ENCODE peak calls at places on chromosomes 16 and 17, in six cellular contexts. One of them, this sample, is unnamed.

GRCh38 chr17:31068291-31068690 is 26.5 kb upstream of the NF1 start:
- DNase-seq in H1: no peak
- DNase-seq in HCT116: peak
- DNase-seq in HEK293T: peak
- DNase-seq in GM12878: no peak
- DNase-seq in WTC11: peak
- DNase-seq in this sample: peak

GRCh38 chr16:12061336-12062055 is 85.0 kb downstream of the SNX29 start:
- DNase-seq in H1: no peak
- DNase-seq in GM12878: no peak
- DNase-seq in WTC11: no peak
- DNase-seq in HEK293T: no peak
- DNase-seq in HCT116: no peak
- DNase-seq in this sample: no peak

GRCh38 chr17:43979671-43980070 is 24.8 kb upstream of the NAGS start:
- DNase-seq in GM12878: no peak
- DNase-seq in HCT116: no peak
- DNase-seq in HEK293T: no peak
- DNase-seq in WTC11: no peak
- DNase-seq in H1: no peak
- DNase-seq in this sample: no peak

GRCh38 chr16:86392751-86393150 is 117.6 kb upstream of the FOXF1 start:
- DNase-seq in GM12878: no peak
- DNase-seq in HCT116: no peak
- DNase-seq in H1: no peak
- DNase-seq in HEK293T: no peak
- DNase-seq in WTC11: no peak
- DNase-seq in this sample: no peak

GRCh38 chr16:56615353-56615752 is 7.0 kb downstream of the MT2A start:
- DNase-seq in HCT116: no peak
- DNase-seq in HEK293T: no peak
- DNase-seq in GM12878: no peak
- DNase-seq in WTC11: no peak
- DNase-seq in H1: no peak
- DNase-seq in this sample: no peak

GRCh38 chr16:48421741-48422140 is 36.5 kb upstream of the SIAH1 start:
- DNase-seq in HCT116: no peak
- DNase-seq in H1: no peak
- DNase-seq in HEK293T: no peak
- DNase-seq in WTC11: no peak
- DNase-seq in GM12878: no peak
- DNase-seq in this sample: no peak

GRCh38 chr17:43898446-43898845 is 8.9 kb downstream of the MPP2 start:
- DNase-seq in H1: no peak
- DNase-seq in WTC11: peak
- DNase-seq in HEK293T: no peak
- DNase-seq in GM12878: no peak
- DNase-seq in HCT116: no peak
- DNase-seq in this sample: no peak

GRCh38 chr16:28873543-28874201 is 4.6 kb upstream of the ATP2A1 start:
- DNase-seq in HEK293T: peak
- DNase-seq in GM12878: no peak
- DNase-seq in H1: no peak
- DNase-seq in HCT116: no peak
- DNase-seq in WTC11: peak
- DNase-seq in this sample: no peak

GRCh38 chr17:39199673-39199985 is 454 bp upstream of the RPL19 start:
- DNase-seq in GM12878: no peak
- DNase-seq in WTC11: no peak
- DNase-seq in HEK293T: no peak
- DNase-seq in H1: no peak
- DNase-seq in HCT116: no peak
- DNase-seq in this sample: no peak

GRCh38 chr17:33052856-33053255 is 61.2 kb downstream of the SPACA3 start:
- DNase-seq in H1: no peak
- DNase-seq in GM12878: no peak
- DNase-seq in WTC11: no peak
- DNase-seq in HEK293T: no peak
- DNase-seq in HCT116: no peak
- DNase-seq in this sample: no peak

GRCh38 chr17:81524063-81524864 is 3.9 kb upstream of the FSCN2 start:
- DNase-seq in HCT116: no peak
- DNase-seq in GM12878: no peak
- DNase-seq in H1: no peak
- DNase-seq in WTC11: no peak
- DNase-seq in HEK293T: no peak
- DNase-seq in this sample: no peak

GRCh38 chr17:337866-338265 is 14.7 kb downstream of the RPH3AL start:
- DNase-seq in WTC11: no peak
- DNase-seq in HCT116: no peak
- DNase-seq in GM12878: peak
- DNase-seq in HEK293T: no peak
- DNase-seq in H1: no peak
- DNase-seq in this sample: no peak

GRCh38 chr17:2867441-2868424 is 71.5 kb downstream of the RAP1GAP2 start:
- DNase-seq in H1: no peak
- DNase-seq in HCT116: no peak
- DNase-seq in GM12878: no peak
- DNase-seq in WTC11: peak
- DNase-seq in HEK293T: no peak
- DNase-seq in this sample: peak

GRCh38 chr17:39813631-39814030 is 50.5 kb downstream of the IKZF3 start:
- DNase-seq in HCT116: no peak
- DNase-seq in WTC11: no peak
- DNase-seq in HEK293T: no peak
- DNase-seq in H1: no peak
- DNase-seq in GM12878: no peak
- DNase-seq in this sample: no peak

GRCh38 chr17:17724307-17724921 is 43.2 kb downstream of the RAI1 start:
- DNase-seq in HCT116: no peak
- DNase-seq in H1: no peak
- DNase-seq in GM12878: no peak
- DNase-seq in WTC11: peak
- DNase-seq in HEK293T: peak
- DNase-seq in this sample: no peak

GRCh38 chr16:82715833-82716232 is 89.1 kb downstream of the CDH13 start:
- DNase-seq in WTC11: no peak
- DNase-seq in HCT116: no peak
- DNase-seq in HEK293T: no peak
- DNase-seq in H1: no peak
- DNase-seq in GM12878: no peak
- DNase-seq in this sample: no peak

GRCh38 chr16:24713379-24713778 is 16.1 kb upstream of the TNRC6A start:
- DNase-seq in WTC11: no peak
- DNase-seq in GM12878: no peak
- DNase-seq in HCT116: no peak
- DNase-seq in H1: no peak
- DNase-seq in HEK293T: no peak
- DNase-seq in this sample: no peak

GRCh38 chr17:16371742-16372141 is 9.1 kb upstream of the UBB start:
- DNase-seq in WTC11: no peak
- DNase-seq in HCT116: no peak
- DNase-seq in GM12878: no peak
- DNase-seq in HEK293T: no peak
- DNase-seq in H1: no peak
- DNase-seq in this sample: no peak

GRCh38 chr16:27803775-27804549 is 254.0 kb downstream of the KATNIP start:
- DNase-seq in GM12878: no peak
- DNase-seq in HCT116: no peak
- DNase-seq in WTC11: no peak
- DNase-seq in H1: no peak
- DNase-seq in HEK293T: no peak
- DNase-seq in this sample: no peak

GRCh38 chr17:40107266-40107980 is 7.0 kb upstream of the NR1D1 start:
- DNase-seq in WTC11: no peak
- DNase-seq in HEK293T: no peak
- DNase-seq in H1: no peak
- DNase-seq in HCT116: no peak
- DNase-seq in GM12878: no peak
- DNase-seq in this sample: peak

GRCh38 chr17:74241434-74241833 is 28.1 kb downstream of the TTYH2 start:
- DNase-seq in HEK293T: no peak
- DNase-seq in WTC11: no peak
- DNase-seq in HCT116: no peak
- DNase-seq in H1: no peak
- DNase-seq in GM12878: no peak
- DNase-seq in this sample: no peak

GRCh38 chr17:58535431-58535830 is 21.0 kb upstream of the MTMR4 start:
- DNase-seq in WTC11: no peak
- DNase-seq in HEK293T: no peak
- DNase-seq in H1: no peak
- DNase-seq in GM12878: no peak
- DNase-seq in HCT116: peak
- DNase-seq in this sample: peak

GRCh38 chr16:46929378-46930332 is 43.8 kb downstream of the DNAJA2 start:
- DNase-seq in WTC11: peak
- DNase-seq in HCT116: peak
- DNase-seq in HEK293T: peak
- DNase-seq in GM12878: no peak
- DNase-seq in H1: peak
- DNase-seq in this sample: peak

GRCh38 chr17:41186872-41187271 is 2.2 kb upstream of the KRTAP4-1 start:
- DNase-seq in HEK293T: no peak
- DNase-seq in WTC11: no peak
- DNase-seq in GM12878: no peak
- DNase-seq in H1: no peak
- DNase-seq in HCT116: no peak
- DNase-seq in this sample: no peak

GRCh38 chr16:11183951-11184350 is 72.1 kb downstream of the SOCS1 start:
- DNase-seq in WTC11: no peak
- DNase-seq in HCT116: no peak
- DNase-seq in HEK293T: no peak
- DNase-seq in H1: no peak
- DNase-seq in GM12878: no peak
- DNase-seq in this sample: no peak

DNA sequence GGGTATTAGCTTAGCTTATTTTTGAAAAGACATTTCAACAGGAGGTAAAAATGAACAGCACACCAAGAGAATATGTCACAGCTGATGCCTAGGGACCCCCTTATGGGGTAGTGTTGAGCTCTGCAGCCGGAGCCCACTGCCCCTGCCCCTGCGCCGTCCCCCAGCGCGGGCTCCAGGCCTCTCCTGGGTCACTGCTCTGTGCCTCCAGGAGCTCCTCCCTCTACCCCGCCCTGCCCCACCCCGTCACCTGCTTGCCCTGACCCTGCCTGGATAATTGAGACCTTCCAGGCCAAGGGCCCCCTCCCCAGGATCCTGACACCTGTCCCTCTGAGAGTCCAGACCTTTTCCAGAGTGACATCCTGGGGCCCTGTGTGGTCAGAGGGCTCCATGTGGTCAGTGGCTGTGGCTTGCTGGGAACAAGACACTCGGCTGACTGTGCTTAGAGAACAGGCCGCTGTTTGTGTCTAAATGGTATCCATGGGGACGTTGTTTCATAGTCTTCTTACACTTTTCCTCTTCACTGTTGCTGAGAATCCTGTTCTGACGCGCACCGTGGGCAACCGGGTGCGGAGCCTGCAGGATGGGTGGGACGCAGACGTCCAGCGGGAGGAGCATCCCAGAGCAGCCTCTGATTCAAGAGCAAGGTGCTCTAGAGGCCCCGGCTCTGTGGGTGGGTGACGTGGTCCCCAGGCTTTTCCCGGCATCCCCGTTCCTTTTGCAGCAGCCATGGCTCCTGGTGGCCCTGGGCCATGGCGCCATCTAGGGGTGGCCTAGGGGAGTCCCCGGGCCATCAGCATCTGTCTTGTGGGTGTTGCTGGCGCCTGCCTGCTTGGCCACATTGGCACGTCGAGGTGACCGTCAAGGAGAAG is 20.0 kb upstream of the WFIKKN1 start:
- DNase-seq in H1: no peak
- DNase-seq in WTC11: peak
- DNase-seq in GM12878: no peak
- DNase-seq in HCT116: no peak
- DNase-seq in HEK293T: peak
- DNase-seq in this sample: peak
- TF ChIP-seq SP1 in H1: no peak
- TF ChIP-seq SP1 in WTC11: no peak
- TF ChIP-seq SP1 in GM12878: no peak
- TF ChIP-seq SP1 in HCT116: no peak
- TF ChIP-seq SP1 in HEK293T: no peak
- TF ChIP-seq SP1 in this sample: no peak

GRCh38 chr16:85185281-85185680 is 73.0 kb upstream of the CIBAR2 start:
- DNase-seq in HEK293T: no peak
- DNase-seq in H1: no peak
- DNase-seq in WTC11: no peak
- DNase-seq in GM12878: no peak
- DNase-seq in HCT116: no peak
- DNase-seq in this sample: no peak

GRCh38 chr16:85185701-85186100 is 73.4 kb upstream of the CIBAR2 start:
- DNase-seq in WTC11: no peak
- DNase-seq in H1: no peak
- DNase-seq in GM12878: no peak
- DNase-seq in HCT116: no peak
- DNase-seq in HEK293T: no peak
- DNase-seq in this sample: no peak

GRCh38 chr16:85187447-85187846 is 75.2 kb upstream of the CIBAR2 start:
- DNase-seq in GM12878: no peak
- DNase-seq in H1: no peak
- DNase-seq in WTC11: peak
- DNase-seq in HCT116: no peak
- DNase-seq in HEK293T: no peak
- DNase-seq in this sample: no peak

GRCh38 chr16:85187886-85188285 is 75.6 kb upstream of the CIBAR2 start:
- DNase-seq in H1: no peak
- DNase-seq in GM12878: no peak
- DNase-seq in WTC11: no peak
- DNase-seq in HEK293T: no peak
- DNase-seq in HCT116: no peak
- DNase-seq in this sample: no peak

GRCh38 chr16:85187002-85187401 is 74.7 kb upstream of the CIBAR2 start:
- DNase-seq in H1: no peak
- DNase-seq in WTC11: no peak
- DNase-seq in HCT116: no peak
- DNase-seq in GM12878: no peak
- DNase-seq in HEK293T: no peak
- DNase-seq in this sample: no peak
- TF ChIP-seq SP1 in H1: no peak
- TF ChIP-seq SP1 in WTC11: no peak
- TF ChIP-seq SP1 in HCT116: no peak
- TF ChIP-seq SP1 in GM12878: no peak
- TF ChIP-seq SP1 in HEK293T: no peak
- TF ChIP-seq SP1 in this sample: no peak

GRCh38 chr16:2468142-2468724 is 2.9 kb upstream of the NTN3 start:
- DNase-seq in H1: no peak
- DNase-seq in GM12878: no peak
- DNase-seq in HEK293T: peak
- DNase-seq in HCT116: no peak
- DNase-seq in WTC11: peak
- DNase-seq in this sample: no peak
- TF ChIP-seq SP1 in H1: no peak
- TF ChIP-seq SP1 in GM12878: no peak
- TF ChIP-seq SP1 in HEK293T: no peak
- TF ChIP-seq SP1 in HCT116: no peak
- TF ChIP-seq SP1 in WTC11: no peak
- TF ChIP-seq SP1 in this sample: no peak

DNA sequence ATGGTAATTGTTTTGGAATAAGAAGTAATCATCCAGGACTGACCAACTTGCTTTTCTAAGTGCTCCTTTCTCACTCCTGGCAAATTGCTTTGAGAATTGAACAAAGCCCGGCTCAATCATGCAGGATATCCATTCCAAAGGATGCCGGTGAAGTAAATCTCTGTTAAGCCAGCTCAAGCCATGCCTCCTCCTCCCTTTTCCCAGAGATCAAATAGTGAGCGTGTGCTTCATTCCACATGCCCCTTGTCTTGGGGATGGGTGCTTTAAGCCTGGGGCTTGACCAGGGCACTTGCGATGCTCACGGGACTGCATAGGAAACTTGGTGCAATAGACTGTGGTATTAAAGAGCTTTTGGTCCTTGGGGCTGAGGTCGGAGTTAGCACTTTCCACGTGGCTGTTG is 90.7 kb downstream of the UTP18 start:
- DNase-seq in HEK293T: no peak
- DNase-seq in GM12878: no peak
- DNase-seq in HCT116: no peak
- DNase-seq in H1: no peak
- DNase-seq in WTC11: no peak
- DNase-seq in this sample: no peak
- TF ChIP-seq SP1 in HEK293T: no peak
- TF ChIP-seq SP1 in GM12878: no peak
- TF ChIP-seq SP1 in HCT116: no peak
- TF ChIP-seq SP1 in H1: no peak
- TF ChIP-seq SP1 in WTC11: no peak
- TF ChIP-seq SP1 in this sample: no peak